ENCODE peak calls at places on chromosome 6, in ten cellular contexts. C is ovary, T is transverse colon, K is uterus, S is adrenal gland, G is right lobe of liver, U is NB4, J is tibial nerve, F is A549, B is IMR-90. R is an unnamed sample.

GRCh38 chr6:139597087-139597763 is 222.8 kb upstream of the CITED2 start:
- DNase-seq in C (no peak), T (no peak), K (no peak), S (no peak), G (no peak), U (no peak), J (no peak), F (no peak), B (no peak), R (no peak)

GRCh38 chr6:40349092-40349491 is 238.1 kb downstream of the LRFN2 start:
- DNase-seq in C (peak; percentile 44), T (no peak), K (peak; percentile 55), S (no peak), G (no peak), U (peak; percentile 32), J (no peak), F (no peak), B (no peak), R (no peak)

GRCh38 chr6:169093770-169094553 is 159.7 kb downstream of the THBS2 start:
- DNase-seq in C (no peak), T (no peak), K (no peak), S (no peak), G (no peak), U (no peak), J (no peak), F (no peak), B (no peak), R (no peak)

GRCh38 chr6:14799928-14800327 is 445.9 kb upstream of the JARID2 start:
- DNase-seq in C (peak; percentile 75), T (peak; percentile 59), K (peak; percentile 58), S (peak; percentile 70), G (peak; percentile 78), U (peak; percentile 81), J (peak; percentile 57), F (peak; percentile 75), B (peak; percentile 81), R (peak; percentile 8)

GRCh38 chr6:56677559-56677958 is 34.9 kb upstream of the DST start:
- DNase-seq in C (no peak), T (no peak), K (no peak), S (no peak), G (no peak), U (no peak), J (no peak), F (no peak), B (peak; percentile 72), R (no peak)

GRCh38 chr6:106692112-106692822 is 62.9 kb downstream of the QRSL1 start:
- DNase-seq in C (no peak), T (peak; percentile 40), K (no peak), S (peak; percentile 84), G (peak; percentile 75), U (no peak), J (no peak), F (peak; percentile 28), B (peak; percentile 15), R (peak; percentile 33)

GRCh38 chr6:14544689-14545088 is 427.1 kb downstream of the CD83 start:
- DNase-seq in C (no peak), T (no peak), K (no peak), S (no peak), G (no peak), U (peak; percentile 19), J (no peak), F (no peak), B (no peak), R (no peak)

GRCh38 chr6:16539086-16539931 is 222.0 kb downstream of the ATXN1 start:
- DNase-seq in C (no peak), T (no peak), K (no peak), S (no peak), G (no peak), U (no peak), J (no peak), F (no peak), B (no peak), R (no peak)

GRCh38 chr6:41594766-41595165 is 43.5 kb upstream of the MDFI start:
- DNase-seq in C (no peak), T (no peak), K (no peak), S (no peak), G (peak; percentile 45), U (no peak), J (no peak), F (no peak), B (no peak), R (no peak)
- TF ChIP-seq POLR2A in C (no peak), T (no peak), K (no peak), S (no peak), G (no peak), U (no peak), J (no peak), F (no peak), B (no peak), R (no peak)

GRCh38 chr6:89583559-89583958 is 55.0 kb downstream of the LYRM2 start:
- DNase-seq in C (no peak), T (no peak), K (no peak), S (no peak), G (no peak), U (no peak), J (no peak), F (no peak), B (no peak), R (no peak)
- TF ChIP-seq CTCF in C (no peak), T (no peak), K (no peak), S (no peak), G (no peak), U (no peak), J (no peak), F (no peak), B (no peak), R (no peak)

GRCh38 chr6:143540192-143540591 is 28.7 kb upstream of the FUCA2 start:
- DNase-seq in C (no peak), T (no peak), K (no peak), S (no peak), G (no peak), U (no peak), J (no peak), F (no peak), B (no peak), R (no peak)

GRCh38 chr6:143539723-143540122 is 28.2 kb upstream of the FUCA2 start:
- DNase-seq in C (no peak), T (no peak), K (no peak), S (no peak), G (no peak), U (no peak), J (no peak), F (no peak), B (no peak), R (no peak)

GRCh38 chr6:143538374-143538773 is 26.9 kb upstream of the FUCA2 start:
- DNase-seq in C (no peak), T (no peak), K (no peak), S (no peak), G (no peak), U (no peak), J (no peak), F (no peak), B (no peak), R (no peak)

GRCh38 chr6:143536866-143537691 is 25.6 kb upstream of the FUCA2 start:
- DNase-seq in C (peak; percentile 52), T (peak; percentile 81), K (peak; percentile 40), S (peak; percentile 64), G (peak; percentile 77), U (peak; percentile 91), J (peak; percentile 33), F (peak; percentile 54), B (peak; percentile 63), R (peak; percentile 61)

DNA sequence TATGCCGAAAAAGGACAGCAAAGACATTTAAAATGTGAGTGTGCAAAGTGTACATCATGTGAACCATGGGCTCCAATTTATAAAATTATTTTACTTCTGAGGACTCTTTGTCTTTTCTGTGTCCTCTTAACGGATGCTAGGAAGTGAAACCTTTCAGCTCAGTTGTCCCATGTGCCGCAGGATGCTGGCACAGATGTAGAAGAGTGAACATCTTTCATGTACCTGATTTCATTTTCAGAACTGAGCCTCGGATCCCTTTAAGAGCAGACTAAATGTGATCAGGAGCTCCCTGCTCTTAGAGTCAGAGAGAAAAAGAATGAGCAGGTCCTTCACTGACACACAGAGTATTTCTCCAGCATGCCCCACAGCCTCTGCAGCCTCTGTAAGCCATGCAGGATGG is 27.6 kb upstream of the FUCA2 start:
- DNase-seq in C (no peak), T (no peak), K (no peak), S (no peak), G (no peak), U (no peak), J (no peak), F (no peak), B (no peak), R (no peak)
- H3K4me3 ChIP-seq in C (no peak overlapping the region), T (no peak overlapping the region), K (no peak overlapping the region), S (no peak overlapping the region), G (no peak overlapping the region), U (no peak overlapping the region), J (no peak overlapping the region), F (no peak overlapping the region), B (no peak overlapping the region), R (no peak overlapping the region)

GRCh38 chr6:34793877-34794276 is 2.0 kb downstream of the BLTP3A start:
- DNase-seq in C (no peak), T (no peak), K (no peak), S (no peak), G (no peak), U (no peak), J (no peak), F (no peak), B (no peak), R (no peak)

GRCh38 chr6:34795836-34796425 is 4.0 kb downstream of the BLTP3A start:
- DNase-seq in C (no peak), T (no peak), K (no peak), S (no peak), G (no peak), U (no peak), J (no peak), F (peak; percentile 7), B (peak; percentile 64), R (peak; percentile 26)

GRCh38 chr6:34791164-34791841 is 580 bp upstream of the BLTP3A start:
- DNase-seq in C (peak; percentile 46), T (peak; percentile 64), K (peak; percentile 31), S (peak; percentile 45), G (peak; percentile 70), U (peak; percentile 85), J (peak; percentile 32), F (peak; percentile 49), B (peak; percentile 17), R (no peak)

GRCh38 chr6:34792605-34793500 is 970 bp downstream of the BLTP3A start:
- DNase-seq in C (no peak), T (peak; percentile 25), K (peak; percentile 29), S (peak; percentile 69), G (no peak), U (peak; percentile 87), J (peak; percentile 29), F (peak; percentile 23), B (peak; percentile 55), R (peak; percentile 51)

DNA sequence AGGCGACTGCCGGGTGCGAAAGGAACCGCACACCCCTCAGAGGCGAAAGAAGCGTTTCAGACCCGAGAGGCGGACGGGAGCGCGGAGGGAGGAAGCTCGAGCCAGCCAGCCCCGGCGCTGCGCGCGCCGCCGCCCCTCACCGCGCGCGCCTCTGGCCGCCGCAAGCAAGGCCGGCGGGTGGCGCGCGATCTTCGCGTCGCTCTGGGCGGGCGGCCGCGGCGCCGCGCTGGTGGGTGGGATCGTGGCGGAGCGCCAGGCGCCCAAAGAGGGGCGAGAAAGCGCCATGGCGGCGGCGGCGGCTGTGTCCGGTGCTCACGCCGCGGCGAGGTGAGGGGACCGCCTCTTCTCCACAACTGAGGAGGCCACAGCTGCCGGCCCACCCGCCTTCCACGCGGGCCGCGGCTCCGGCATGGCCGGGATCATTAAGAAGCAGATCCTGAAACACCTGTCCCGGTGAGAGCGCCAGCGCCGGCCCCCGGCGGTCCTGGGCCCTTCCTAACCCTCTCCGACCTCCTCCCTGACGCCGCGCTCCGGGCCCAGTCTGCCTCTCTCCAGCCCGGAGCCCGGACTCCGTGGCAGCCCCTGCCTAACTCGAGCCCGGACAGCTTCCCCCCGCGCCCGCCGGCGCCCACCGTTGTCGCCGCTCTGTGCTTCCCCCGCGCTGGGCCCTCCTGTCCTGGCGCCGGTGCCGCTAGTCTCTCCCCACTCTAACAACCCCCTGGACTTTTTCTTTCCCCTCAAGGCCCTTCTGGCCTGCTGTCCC is at the start of gene BLTP3A:
- DNase-seq in C (peak; percentile 79), T (peak; percentile 75), K (peak; percentile 68), S (peak; percentile 52), G (peak; percentile 78), U (peak; percentile 93), J (peak; percentile 35), F (peak; percentile 61), B (peak; percentile 62), R (peak; percentile 69)
- TF ChIP-seq POLR2A in C (no peak), T (no peak), K (peak; percentile 40), S (peak; percentile 24), G (peak; percentile 75), U (peak; percentile 84), J (peak; percentile 36), F (peak; percentile 42), B (no peak), R (peak; percentile 78)

R was measured in endothelial cell of umbilical vein.